ENCODE peak calls at places on chromosomes 3 and 15, in six cellular contexts. V is adrenal gland, O is DND-41, G is endodermal cell, R is colonic mucosa, K is suprapubic skin. Q is an unnamed sample. For H3K4me1, the result is how much of the 10 kb centered on the place peaks cover.

GRCh38 chr3:36524560-36524959 is 144.3 kb downstream of the STAC start:
- DNase-seq in G (no peak), K (no peak), V (no peak), R (no peak), O (no peak), Q (no peak)

GRCh38 chr3:64861684-64862083 is 173.9 kb upstream of the ADAMTS9 start:
- DNase-seq in G (no peak), R (no peak), V (no peak), K (no peak), O (no peak), Q (no peak)

GRCh38 chr15:88396382-88396781 is 70.8 kb downstream of the MRPL46 start:
- DNase-seq in G (no peak), V (no peak), K (no peak), R (no peak), O (peak), Q (no peak)

GRCh38 chr3:53154731-53155320 is 6.2 kb upstream of the PRKCD start:
- DNase-seq in K (no peak), O (no peak), R (no peak), V (peak), G (no peak), Q (no peak)

GRCh38 chr3:197522881-197523342 is 32.9 kb downstream of the BDH1 start:
- DNase-seq in R (no peak), G (no peak), O (no peak), V (no peak), K (no peak), Q (no peak)

GRCh38 chr3:164533275-164533674 is 545.0 kb downstream of the SI start:
- DNase-seq in G (no peak), K (no peak), O (no peak), V (no peak), R (no peak), Q (no peak)

GRCh38 chr3:111751961-111752360 is 107.1 kb upstream of the PHLDB2 start:
- DNase-seq in O (no peak), V (no peak), R (no peak), G (no peak), K (no peak), Q (no peak)

GRCh38 chr15:35529784-35530183 is 16.2 kb downstream of the DPH6 start:
- DNase-seq in G (no peak), V (no peak), O (no peak), K (no peak), R (no peak), Q (no peak)

GRCh38 chr15:79834496-79834895 is 62.3 kb downstream of the MTHFS start:
- DNase-seq in O (no peak), R (no peak), K (no peak), G (no peak), V (no peak), Q (no peak)

GRCh38 chr15:43184407-43185160 is 619 bp upstream of the CCNDBP1 start:
- DNase-seq in K (no peak), R (no peak), O (no peak), V (no peak), G (peak), Q (no peak)

GRCh38 chr3:132378846-132379245 is 38.5 kb upstream of the DNAJC13 start:
- DNase-seq in R (no peak), O (no peak), K (no peak), G (no peak), V (no peak), Q (no peak)

GRCh38 chr3:187922704-187923393 is 177.6 kb upstream of the BCL6 start:
- DNase-seq in R (no peak), O (no peak), V (no peak), G (no peak), K (no peak), Q (no peak)

GRCh38 chr3:88180398-88180999 is 30.7 kb downstream of the C3orf38 start:
- DNase-seq in O (peak), R (peak), K (no peak), V (no peak), G (no peak), Q (peak)

GRCh38 chr15:52232327-52232726 is 41.1 kb upstream of the GNB5 start:
- DNase-seq in K (no peak), O (no peak), V (no peak), R (no peak), G (no peak), Q (no peak)

GRCh38 chr15:68258684-68259083 is 18.9 kb upstream of the FEM1B start:
- DNase-seq in G (no peak), V (no peak), O (no peak), K (no peak), R (no peak), Q (no peak)

GRCh38 chr15:76342382-76343201 is 6.0 kb downstream of the ISL2 start:
- DNase-seq in R (peak), O (no peak), V (no peak), K (no peak), G (peak), Q (no peak)

GRCh38 chr3:169575381-169575780 is 88.1 kb downstream of the MECOM start:
- DNase-seq in O (no peak), K (no peak), R (no peak), V (no peak), G (peak), Q (no peak)

GRCh38 chr3:109023656-109024254 is 70.1 kb upstream of the GUCA1C start:
- DNase-seq in R (peak), K (no peak), O (peak), G (peak), V (peak), Q (peak)

GRCh38 chr3:12194669-12195161 is 36.0 kb upstream of the TIMP4 start:
- DNase-seq in V (no peak), R (peak), K (no peak), O (no peak), G (peak), Q (no peak)

GRCh38 chr15:81091889-81092558 is 42.0 kb upstream of the CFAP161 start:
- DNase-seq in R (no peak), G (no peak), V (peak), K (no peak), O (no peak), Q (no peak)

GRCh38 chr15:65192016-65192415 is 6.9 kb upstream of the CLPX start:
- DNase-seq in G (no peak), K (no peak), V (no peak), R (no peak), O (no peak), Q (no peak)

GRCh38 chr3:186059192-186059591 is 49.7 kb downstream of the ETV5 start:
- DNase-seq in O (no peak), V (no peak), R (no peak), G (no peak), K (no peak), Q (no peak)

GRCh38 chr3:120418866-120419490 is 31.8 kb downstream of the FSTL1 start:
- DNase-seq in O (peak), G (peak), K (no peak), V (peak), R (peak), Q (peak)

GRCh38 chr3:111846717-111847116 is 12.3 kb upstream of the PHLDB2 start:
- DNase-seq in K (no peak), R (no peak), O (no peak), V (no peak), G (no peak), Q (no peak)

GRCh38 chr15:65400760-65401606 is 21.8 kb downstream of the IGDCC4 start:
- DNase-seq in V (peak), O (peak), R (peak), K (no peak), G (peak), Q (no peak)

GRCh38 chr3:186644683-186645082 is 4.5 kb downstream of the FETUB start:
- DNase-seq in R (no peak), O (no peak), G (no peak), V (no peak), K (peak), Q (no peak)

GRCh38 chr3:72938471-72939265 is 50.8 kb downstream of the GXYLT2 start:
- DNase-seq in K (no peak), O (peak), R (peak), G (peak), V (peak), Q (peak)

GRCh38 chr3:113620091-113620490 is 76.4 kb downstream of the USF3 start:
- DNase-seq in G (no peak), O (no peak), V (no peak), K (no peak), R (no peak), Q (no peak)

GRCh38 chr15:50774450-50774849 is 8.9 kb upstream of the SPPL2A start:
- DNase-seq in R (no peak), V (no peak), O (no peak), G (no peak), K (no peak), Q (no peak)

GRCh38 chr3:17632401-17633100 is 109.9 kb downstream of the TBC1D5 start:
- DNase-seq in V (peak), K (no peak), O (no peak), G (no peak), R (no peak), Q (no peak)

GRCh38 chr3:126270145-126270811 is 86.9 kb downstream of the KLF15 start:
- DNase-seq in O (no peak), K (no peak), V (peak), R (peak), G (no peak), Q (no peak)

GRCh38 chr3:195150194-195151118 is 120.5 kb downstream of the XXYLT1 start:
- DNase-seq in G (peak), O (no peak), K (no peak), R (peak), V (peak), Q (no peak)

GRCh38 chr3:11523793-11524160 is 119.9 kb downstream of the VGLL4 start:
- DNase-seq in O (no peak), K (no peak), R (no peak), V (no peak), G (no peak), Q (no peak)

GRCh38 chr3:42036483-42036823 is 54.7 kb upstream of the TRAK1 start:
- DNase-seq in K (no peak), R (peak), G (no peak), V (peak), O (no peak), Q (no peak)

GRCh38 chr3:157318639-157319288 is 117.9 kb upstream of the PTX3 start:
- DNase-seq in O (no peak), G (no peak), K (no peak), V (no peak), R (no peak), Q (no peak)

GRCh38 chr3:195105389-195105788 is 165.6 kb downstream of the XXYLT1 start:
- DNase-seq in R (peak), V (no peak), K (no peak), O (no peak), G (no peak), Q (no peak)

GRCh38 chr3:141998674-141999290 is 122.3 kb downstream of the ATP1B3 start:
- DNase-seq in R (no peak), O (no peak), V (no peak), K (no peak), G (no peak), Q (no peak)

GRCh38 chr15:78915341-78916087 is 29.3 kb downstream of the CTSH start:
- DNase-seq in O (no peak), R (no peak), G (peak), K (no peak), V (peak), Q (no peak)

GRCh38 chr15:40930430-40931299 is 1.5 kb downstream of the DLL4 start:
- DNase-seq in R (peak), G (peak), O (no peak), V (peak), K (no peak), Q (peak)
- H3K4me1 ChIP-seq in R (under half), G (under half), O (under half), V (under half), K (half or more), Q (half or more)

GRCh38 chr3:149967067-149967685 is 3.5 kb downstream of the PFN2 start:
- DNase-seq in G (no peak), O (no peak), R (no peak), V (no peak), K (no peak), Q (no peak)
- H3K4me3 ChIP-seq in G (peak), O (no peak), R (no peak), V (no peak), K (no peak), Q (no peak)

GRCh38 chr15:98799991-98800390 is 151.7 kb downstream of the IGF1R start:
- DNase-seq in R (peak), K (no peak), V (no peak), O (no peak), G (peak), Q (no peak)
- H3K4me1 ChIP-seq in R (under half), K (under half), V (under half), O (under half), G (under half), Q (under half)

GRCh38 chr3:24242012-24242698 is 252.5 kb downstream of the THRB start:
- DNase-seq in O (no peak), V (peak), R (no peak), G (no peak), K (no peak), Q (no peak)
- H3K4me3 ChIP-seq in O (no peak), V (no peak), R (no peak), G (no peak), K (no peak), Q (no peak)

Q was measured in CD4-positive, CD25-positive, alpha-beta regulatory T cell.